ENCODE peak calls at places on chromosomes 3 and 15, in nine cellular contexts. P, Z, K, D, O, S, W, Y and L are unnamed samples. For H3K9me3, the result is how much of the 10 kb centered on the place peaks cover.

GRCh38 chr3:120450261-120450913 is 405 bp downstream of the FSTL1 start:
- DNase-seq in Z (peak), D (peak), Y (peak), P (no peak), S (peak), O (peak), W (peak), K (no peak), L (no peak)

GRCh38 chr3:13539285-13539625 is 9.7 kb upstream of the FBLN2 start:
- DNase-seq in D (peak), Z (no peak), P (no peak), S (no peak), K (peak), O (peak), Y (no peak), W (peak), L (no peak)

GRCh38 chr3:127053450-127053849 is 70.5 kb downstream of the PLXNA1 start:
- DNase-seq in O (no peak), Y (no peak), K (no peak), W (no peak), S (no peak), D (peak), P (no peak), Z (no peak), L (peak)

GRCh38 chr15:53840681-53841080 is 81.2 kb upstream of the WDR72 start:
- DNase-seq in Z (no peak), K (no peak), D (no peak), W (no peak), Y (no peak), P (no peak), S (no peak), O (no peak), L (no peak)

GRCh38 chr3:133159498-133160475 is 121.6 kb downstream of the TMEM108 start:
- DNase-seq in O (no peak), Z (no peak), P (no peak), W (no peak), S (no peak), Y (no peak), D (no peak), K (no peak), L (no peak)

GRCh38 chr15:91807122-91807521 is 46.4 kb upstream of the SLCO3A1 start:
- DNase-seq in P (no peak), K (no peak), S (no peak), Z (no peak), O (no peak), W (no peak), Y (no peak), D (no peak), L (no peak)

GRCh38 chr15:86236721-86237121 is 157.1 kb downstream of the AGBL1 start:
- DNase-seq in D (no peak), O (no peak), Y (no peak), Z (no peak), S (no peak), W (no peak), P (peak), K (no peak), L (no peak)

GRCh38 chr15:63301088-63301487 is 23.7 kb downstream of the APH1B start:
- DNase-seq in Z (no peak), O (no peak), S (no peak), Y (no peak), D (no peak), K (no peak), W (no peak), P (no peak), L (no peak)

GRCh38 chr3:111739241-111739952 is 119.7 kb upstream of the PHLDB2 start:
- DNase-seq in P (no peak), D (peak), O (peak), Z (peak), W (peak), Y (peak), K (no peak), S (no peak), L (peak)

GRCh38 chr3:89145995-89146394 is 38.6 kb downstream of the EPHA3 start:
- DNase-seq in Z (no peak), S (no peak), Y (no peak), O (peak), P (no peak), D (no peak), W (peak), K (peak), L (no peak)

GRCh38 chr3:155912574-155913190 is 42.2 kb downstream of the GMPS start:
- DNase-seq in W (no peak), K (no peak), P (no peak), D (no peak), O (no peak), Z (no peak), S (no peak), Y (no peak), L (no peak)

GRCh38 chr3:155870945-155871745 is 695 bp downstream of the GMPS start:
- DNase-seq in S (peak), O (no peak), D (peak), Z (peak), K (no peak), Y (peak), W (peak), P (peak), L (peak)

GRCh38 chr15:48966595-48967301 is 3.0 kb upstream of the SHC4 start:
- DNase-seq in W (peak), S (no peak), P (no peak), O (peak), Z (no peak), K (peak), Y (no peak), D (no peak), L (no peak)

GRCh38 chr3:42024578-42025387 is 62.9 kb upstream of the ULK4 start:
- DNase-seq in K (no peak), O (no peak), Y (no peak), S (no peak), W (no peak), D (no peak), Z (no peak), P (no peak), L (no peak)

GRCh38 chr3:168984872-168985271 is 678.6 kb downstream of the MECOM start:
- DNase-seq in P (no peak), S (no peak), D (no peak), Z (no peak), Y (no peak), W (peak), O (no peak), K (no peak), L (no peak)

GRCh38 chr3:32951410-32951811 is at the start of gene CCR4:
- DNase-seq in Z (no peak), P (no peak), D (no peak), S (no peak), K (no peak), W (no peak), Y (no peak), O (no peak), L (no peak)

GRCh38 chr3:191889781-191890180 is 428.8 kb downstream of the PYDC2 start:
- DNase-seq in P (no peak), K (no peak), Z (no peak), D (no peak), O (no peak), Y (no peak), W (no peak), S (no peak), L (no peak)

GRCh38 chr3:16464499-16465150 is 48.9 kb downstream of the RFTN1 start:
- DNase-seq in K (no peak), D (no peak), P (no peak), Z (no peak), O (no peak), W (no peak), S (no peak), Y (no peak), L (no peak)

GRCh38 chr3:42179110-42179725 is 86.8 kb downstream of the CCK start:
- DNase-seq in S (peak), O (peak), D (no peak), Y (peak), P (peak), Z (no peak), K (peak), W (peak), L (peak)

GRCh38 chr15:68325721-68326120 is 48.2 kb downstream of the FEM1B start:
- DNase-seq in O (no peak), Y (no peak), Z (no peak), S (no peak), K (no peak), W (no peak), P (no peak), D (no peak), L (no peak)

GRCh38 chr3:50657816-50658215 is 16.9 kb upstream of the DOCK3 start:
- DNase-seq in Y (no peak), P (no peak), S (no peak), W (no peak), O (no peak), D (peak), Z (no peak), K (no peak), L (peak)

GRCh38 chr3:56347219-56347871 is 120.9 kb downstream of the ERC2 start:
- DNase-seq in D (peak), S (peak), Y (no peak), K (no peak), Z (peak), P (peak), O (no peak), W (no peak), L (no peak)

GRCh38 chr3:37995652-37996641 is 5.4 kb downstream of the VILL start:
- DNase-seq in P (no peak), Z (peak), O (no peak), K (no peak), D (peak), S (no peak), W (no peak), Y (peak), L (no peak)

GRCh38 chr3:54527953-54528352 is 399.9 kb downstream of the LRTM1 start:
- DNase-seq in Y (no peak), S (no peak), Z (no peak), P (no peak), O (peak), W (peak), D (no peak), K (no peak), L (no peak)

GRCh38 chr3:163924600-163924999 is 1153.7 kb downstream of the SI start:
- DNase-seq in S (no peak), Y (no peak), K (no peak), W (no peak), P (no peak), D (no peak), O (no peak), Z (peak), L (no peak)

DNA sequence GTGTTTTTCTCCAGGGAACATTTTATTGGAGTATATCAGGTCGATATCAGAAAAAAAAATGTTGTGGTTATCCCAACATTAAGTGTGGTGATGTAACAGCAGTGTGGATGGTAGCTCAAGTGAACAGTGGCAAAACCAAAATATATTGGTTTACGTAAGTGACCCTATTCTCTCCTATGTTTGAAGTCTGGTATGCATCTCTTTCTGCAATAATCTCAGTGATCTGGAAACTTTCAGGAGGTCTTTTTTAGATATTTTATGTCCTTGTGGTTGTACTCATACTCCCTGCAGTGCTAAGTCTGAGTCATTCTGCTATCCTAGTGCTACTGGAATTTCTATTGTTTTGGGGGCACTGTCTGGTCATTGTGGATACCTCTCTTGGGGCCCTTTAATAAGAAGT is 137.9 kb downstream of the SNRPN start:
- DNase-seq in K (no peak), W (no peak), D (no peak), Z (no peak), S (no peak), P (no peak), Y (no peak), O (no peak), L (no peak)
- H3K9me3 ChIP-seq in K (under half), W (half or more), D (under half), Z (under half), S (under half), P (half or more), Y (under half), O (under half), L (under half)

GRCh38 chr3:149832086-149832485 is 19.1 kb downstream of the RNF13 start:
- DNase-seq in Z (no peak), O (no peak), K (no peak), Y (no peak), W (no peak), S (no peak), P (no peak), D (no peak), L (no peak)
- H3K9me3 ChIP-seq in Z (under half), O (under half), K (under half), Y (under half), W (under half), S (under half), P (under half), D (under half), L (under half)

DNA sequence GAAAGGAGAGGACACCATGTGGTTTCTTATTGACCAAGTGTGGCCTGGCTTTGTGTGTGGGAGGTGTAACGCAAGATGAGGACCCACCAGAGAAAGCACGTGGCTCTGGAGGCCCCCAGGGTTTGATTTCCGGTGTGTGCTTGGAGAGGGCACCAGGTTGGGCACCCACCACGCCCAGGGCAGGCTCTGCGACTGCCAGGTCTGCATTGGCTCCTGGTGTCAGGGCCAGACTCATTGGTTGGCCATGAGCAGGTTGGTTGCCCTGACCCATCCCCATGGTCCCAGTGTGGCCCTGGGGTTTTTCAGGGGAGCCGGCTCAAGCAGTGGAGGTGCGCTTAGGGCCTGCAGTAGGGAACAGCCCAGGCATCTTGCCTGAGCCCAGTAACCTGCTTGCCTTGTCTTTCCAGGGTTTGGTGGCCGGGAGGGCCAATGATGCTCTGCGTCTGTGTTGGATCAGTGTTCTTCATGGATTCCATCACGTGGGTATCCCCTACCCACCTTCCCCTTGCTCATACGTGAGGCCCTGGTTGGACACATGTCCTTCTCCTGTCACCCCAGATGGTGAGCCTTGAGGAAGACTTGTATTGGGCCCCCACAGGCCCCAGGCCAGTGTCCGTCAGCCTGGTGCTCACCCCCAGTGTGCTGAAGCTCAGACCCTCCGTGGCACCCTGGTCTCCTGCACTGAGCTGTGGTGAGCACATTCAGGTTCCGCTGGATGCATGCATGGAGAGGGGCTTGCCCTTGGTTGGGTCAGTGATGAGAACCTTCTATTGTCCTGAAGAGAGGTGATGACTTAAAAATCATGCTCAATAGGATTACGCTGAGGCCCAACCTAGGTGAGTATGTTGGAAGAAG is 193.9 kb downstream of the UBE3A start:
- DNase-seq in Y (no peak), S (peak), D (peak), K (no peak), O (no peak), W (no peak), P (peak), Z (peak), L (peak)
- H3K9me3 ChIP-seq in Y (under half), S (under half), D (under half), K (half or more), O (under half), W (half or more), P (under half), Z (under half), L (half or more)

GRCh38 chr3:172516318-172517214 is 6.7 kb downstream of the TNFSF10 start:
- DNase-seq in D (peak), O (peak), K (peak), Y (peak), Z (peak), P (no peak), W (peak), S (peak), L (peak)

GRCh38 chr3:172517859-172518466 is 5.3 kb downstream of the TNFSF10 start:
- DNase-seq in Y (no peak), D (no peak), S (no peak), O (no peak), K (no peak), W (no peak), Z (no peak), P (no peak), L (no peak)

GRCh38 chr3:172520332-172520831 is 2.8 kb downstream of the TNFSF10 start:
- DNase-seq in K (peak), W (peak), S (peak), P (no peak), O (peak), D (no peak), Y (no peak), Z (no peak), L (no peak)

GRCh38 chr3:172519740-172520139 is 3.5 kb downstream of the TNFSF10 start:
- DNase-seq in Z (no peak), K (no peak), Y (no peak), D (no peak), P (no peak), S (no peak), O (no peak), W (no peak), L (no peak)

DNA sequence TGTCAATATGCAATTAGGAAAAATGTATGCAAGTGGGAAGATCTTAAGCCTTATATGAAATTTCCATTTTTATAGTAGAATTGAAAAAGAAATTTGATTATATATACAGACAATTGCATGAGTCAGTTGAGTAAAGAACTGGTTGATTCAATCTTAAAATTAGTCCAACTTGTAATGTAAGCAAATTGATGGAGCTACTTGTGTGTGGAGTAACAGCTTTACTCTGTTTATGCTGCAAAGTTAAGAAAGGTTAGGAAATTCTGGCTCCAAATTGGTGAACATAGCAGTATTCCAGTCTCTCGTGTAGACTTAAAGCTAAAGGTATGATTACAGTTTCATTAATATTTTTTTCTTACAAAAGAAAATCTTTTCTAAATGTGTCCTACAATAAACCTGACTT is 4.0 kb downstream of the TNFSF10 start:
- DNase-seq in K (no peak), D (no peak), Y (no peak), S (no peak), W (no peak), O (peak), P (no peak), Z (no peak), L (no peak)
- H3K9me3 ChIP-seq in K (under half), D (under half), Y (under half), S (under half), W (under half), O (under half), P (under half), Z (under half), L (under half)

GRCh38 chr3:6640907-6641306 is 220.0 kb upstream of the GRM7 start:
- DNase-seq in D (no peak), S (no peak), Y (no peak), O (no peak), K (no peak), Z (no peak), P (no peak), W (no peak), L (no peak)
- H3K9me3 ChIP-seq in D (under half), S (under half), Y (under half), O (under half), K (under half), Z (under half), P (under half), W (under half), L (under half)

GRCh38 chr15:33045066-33045810 is 149.3 kb downstream of the FMN1 start:
- DNase-seq in D (no peak), Y (no peak), O (peak), S (no peak), W (no peak), Z (peak), P (no peak), K (no peak), L (no peak)

GRCh38 chr15:33044598-33044997 is 149.9 kb downstream of the FMN1 start:
- DNase-seq in Z (no peak), K (no peak), Y (no peak), P (no peak), O (no peak), W (no peak), D (no peak), S (no peak), L (no peak)

GRCh38 chr15:33048255-33048654 is 146.3 kb downstream of the FMN1 start:
- DNase-seq in Z (no peak), P (no peak), W (no peak), K (no peak), Y (no peak), D (no peak), S (no peak), O (no peak), L (no peak)

GRCh38 chr15:33043636-33044035 is 150.9 kb downstream of the FMN1 start:
- DNase-seq in D (no peak), O (no peak), Z (no peak), K (no peak), S (no peak), P (no peak), Y (no peak), W (no peak), L (no peak)

GRCh38 chr15:33047077-33047476 is 147.4 kb downstream of the FMN1 start:
- DNase-seq in K (no peak), O (no peak), W (no peak), D (no peak), Z (no peak), P (no peak), Y (no peak), S (no peak), L (no peak)
- H3K9me3 ChIP-seq in K (under half), O (under half), W (under half), D (under half), Z (under half), P (under half), Y (under half), S (under half), L (under half)

DNA sequence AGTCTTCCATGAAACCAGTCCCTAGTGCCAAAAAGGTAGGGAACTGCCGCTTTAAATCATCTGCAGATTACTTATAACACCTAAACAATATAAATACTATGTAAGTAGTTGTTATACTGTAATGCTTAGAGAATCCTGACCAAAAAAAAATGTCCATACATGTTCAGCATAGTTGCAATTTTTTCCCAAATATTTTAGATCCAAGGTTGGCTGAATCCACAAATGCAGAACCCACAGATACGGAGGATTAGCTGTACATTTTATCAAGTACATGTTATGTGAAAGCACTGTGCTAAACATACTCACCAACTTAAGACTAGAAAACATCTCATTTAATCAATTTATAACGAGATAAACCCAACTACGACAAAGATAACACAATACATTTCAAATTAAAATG is 9.3 kb downstream of the MSL2 start:
- DNase-seq in S (no peak), D (no peak), P (no peak), Z (no peak), O (no peak), Y (no peak), W (no peak), K (no peak), L (no peak)
- H3K9me3 ChIP-seq in S (under half), D (under half), P (under half), Z (under half), O (under half), Y (under half), W (under half), K (under half), L (under half)

DNA sequence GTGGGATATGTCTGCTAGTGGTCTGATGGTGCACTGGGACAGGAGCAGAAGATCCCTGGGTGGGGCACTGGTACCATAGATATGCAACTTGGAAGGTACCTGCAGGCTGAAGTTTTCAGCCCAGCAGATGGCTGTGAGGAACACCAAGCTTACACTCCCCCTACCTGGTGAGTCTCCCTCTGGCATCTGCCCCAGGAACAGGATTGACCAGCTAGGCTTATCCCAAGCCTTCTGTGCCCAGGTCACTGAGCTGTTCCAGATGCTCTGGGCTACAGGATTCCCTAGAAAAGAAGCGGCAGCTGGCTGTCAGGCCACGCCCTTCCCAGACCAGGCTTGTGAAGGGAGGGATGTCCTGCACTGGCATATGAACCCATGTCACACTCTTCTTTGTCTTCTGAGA is 1130.0 kb downstream of the NAALADL2 start:
- DNase-seq in Y (no peak), K (no peak), S (no peak), D (no peak), P (peak), O (no peak), Z (no peak), W (no peak), L (no peak)
- H3K9me3 ChIP-seq in Y (under half), K (under half), S (under half), D (under half), P (under half), O (under half), Z (under half), W (under half), L (under half)

GRCh38 chr15:25057574-25057973 is 102.8 kb downstream of the SNRPN start:
- DNase-seq in D (peak), W (no peak), Z (peak), O (no peak), K (no peak), P (peak), S (no peak), Y (no peak), L (no peak)
- H3K9me3 ChIP-seq in D (under half), W (half or more), Z (half or more), O (under half), K (half or more), P (half or more), S (under half), Y (half or more), L (half or more)